ENCODE peak calls at places on chromosomes 13 and 19, in six cellular contexts. C is neural progenitor cell, H is PC-3, J is SK-N-SH, Q is hepatocyte, P is GM23338. I is an unnamed sample.

GRCh38 chr13:100203696-100204367 is 114.9 kb downstream of the PCCA start:
- DNase-seq in C (no peak), H (peak; percentile 36), J (no peak), Q (no peak), P (no peak), I (no peak)

GRCh38 chr19:35777411-35777841 is 2.1 kb downstream of the ARHGAP33 start:
- DNase-seq in C (peak; percentile 64), H (no peak), J (no peak), Q (no peak), P (peak; percentile 83), I (no peak)

GRCh38 chr13:43273362-43273761 is 250.0 kb downstream of the DNAJC15 start:
- DNase-seq in C (no peak), H (peak; percentile 16), J (no peak), Q (no peak), P (no peak), I (no peak)

GRCh38 chr19:49057636-49058234 is at the start of gene CGB7:
- DNase-seq in C (peak; percentile 87), H (peak; percentile 70), J (peak; percentile 87), Q (peak; percentile 78), P (peak; percentile 91), I (no peak)

GRCh38 chr13:77751513-77752456 is 54.3 kb downstream of the SLAIN1 start:
- DNase-seq in C (peak; percentile 62), H (peak; percentile 66), J (peak; percentile 23), Q (peak; percentile 65), P (peak; percentile 76), I (peak; percentile 67)

GRCh38 chr13:49997935-49998334 is 1.1 kb downstream of the TRIM13 start:
- DNase-seq in C (no peak), H (peak; percentile 18), J (no peak), Q (no peak), P (peak; percentile 54), I (peak; percentile 16)

GRCh38 chr19:10744848-10745293 is 27.0 kb downstream of the DNM2 start:
- DNase-seq in C (no peak), H (no peak), J (no peak), Q (no peak), P (no peak), I (no peak)

GRCh38 chr19:1037553-1038115 is 2.3 kb upstream of the ABCA7 start:
- DNase-seq in C (no peak), H (no peak), J (no peak), Q (no peak), P (no peak), I (peak; percentile 58)

GRCh38 chr19:46002678-46003275 is 7.5 kb downstream of the CCDC61 start:
- DNase-seq in C (no peak), H (no peak), J (no peak), Q (no peak), P (no peak), I (no peak)

DNA sequence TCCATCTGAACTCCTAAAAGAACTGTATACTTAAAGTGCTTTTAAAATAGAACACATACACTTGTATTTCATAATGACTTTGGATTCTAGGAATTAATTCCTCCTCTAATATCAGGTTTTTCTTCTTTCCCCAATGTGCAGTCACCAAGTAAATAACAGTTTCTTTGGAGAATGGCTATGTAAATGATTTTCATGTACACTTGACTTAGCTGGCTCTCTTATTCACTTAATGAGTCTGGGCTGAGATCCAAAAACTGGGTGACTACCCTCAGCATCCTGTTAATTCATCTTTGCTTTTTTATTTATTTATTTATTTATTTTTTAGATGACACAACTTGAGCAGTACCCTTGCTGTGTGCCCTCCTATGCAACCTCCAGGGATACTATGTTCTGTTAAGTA is 1003.7 kb downstream of the SLITRK1 start:
- DNase-seq in C (no peak), H (peak; percentile 78), J (no peak), Q (no peak), P (no peak), I (no peak)
- TF ChIP-seq EZH2phosphoT487 in C (no peak), H (no peak), J (no peak), Q (no peak), P (no peak), I (no peak)

DNA sequence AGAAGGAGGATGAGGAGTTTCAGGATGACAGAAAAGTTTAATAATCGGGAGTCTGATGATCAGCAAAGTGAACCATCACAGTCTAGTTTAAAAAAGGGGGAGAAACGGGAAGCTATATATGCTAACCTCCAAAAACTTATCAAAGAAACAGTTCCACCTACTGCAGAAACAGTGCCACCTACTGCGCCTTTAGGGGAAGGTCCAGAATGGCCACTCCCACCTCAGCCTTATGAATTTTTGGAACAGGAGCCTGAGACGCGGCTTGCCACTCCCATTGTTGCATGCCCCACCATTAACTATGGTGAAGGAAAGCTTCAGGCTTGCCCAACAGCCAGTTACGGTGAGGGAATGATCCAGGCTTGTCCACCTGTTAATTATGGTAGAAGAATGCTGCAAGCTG is 929.0 kb downstream of the SLITRK6 start:
- DNase-seq in C (no peak), H (peak; percentile 60), J (no peak), Q (no peak), P (peak; percentile 42), I (peak; percentile 17)
- TF ChIP-seq CTCF in C (peak; percentile 35), H (peak; percentile 57), J (peak; percentile 34), Q (no peak), P (peak; percentile 64), I (peak; percentile 79)

GRCh38 chr13:98571955-98572662 is 4.8 kb downstream of the STK24 start:
- DNase-seq in C (no peak), H (peak; percentile 49), J (peak; percentile 55), Q (peak; percentile 42), P (no peak), I (peak; percentile 35)
- H3K4me3 ChIP-seq in C (no peak overlapping the region), H (peak overlapping the region; percentile 54), J (no peak overlapping the region), Q (no peak overlapping the region), P (no peak overlapping the region), I (peak overlapping the region; percentile 96)

GRCh38 chr13:28623782-28624706 is 34.9 kb upstream of the POMP start:
- DNase-seq in C (no peak), H (no peak), J (no peak), Q (no peak), P (no peak), I (no peak)
- TF ChIP-seq EZH2phosphoT487 in C (no peak), H (no peak), J (no peak), Q (no peak), P (no peak), I (no peak)

GRCh38 chr13:113034451-113035208 is 65.6 kb downstream of the MCF2L start:
- DNase-seq in C (peak; percentile 61), H (peak; percentile 66), J (peak; percentile 57), Q (peak; percentile 67), P (peak; percentile 81), I (no peak)
- TF ChIP-seq CTCF in C (peak; percentile 73), H (peak; percentile 77), J (peak; percentile 52), Q (peak; percentile 67), P (peak; percentile 83), I (no peak)

GRCh38 chr19:29779921-29780320 is 31.9 kb upstream of the CCNE1 start:
- DNase-seq in C (peak; percentile 28), H (no peak), J (no peak), Q (no peak), P (peak; percentile 63), I (peak; percentile 26)
- H3K4me3 ChIP-seq in C (no peak overlapping the region), H (no peak overlapping the region), J (no peak overlapping the region), Q (no peak overlapping the region), P (no peak overlapping the region), I (no peak overlapping the region)

I was measured in OCI-LY7.